ENCODE peak calls at places on chromosome 10, in seven cellular contexts. W is colonic mucosa, X is stomach, N is fibroblast of lung, G is GM23338, C is lower lobe of right lung, A is tibial nerve. K is an unnamed sample. For H3K36me3, the result is how much of the 10 kb centered on the place peaks cover.

GRCh38 chr10:94992811-94993210 is 54.4 kb downstream of the CYP2C9 start:
- DNase-seq in C (no peak), X (no peak), A (no peak), G (peak), W (no peak), N (no peak), K (no peak)

GRCh38 chr10:4426866-4427265 is 399.1 kb upstream of the AKR1E2 start:
- DNase-seq in X (no peak), G (no peak), A (no peak), N (peak), W (no peak), C (no peak), K (no peak)

GRCh38 chr10:2968401-2968800 is 98.9 kb upstream of the PFKP start:
- DNase-seq in A (no peak), N (no peak), G (no peak), X (no peak), C (no peak), W (no peak), K (no peak)

GRCh38 chr10:132675031-132675740 is 110.8 kb downstream of the NKX6-2 start:
- DNase-seq in G (no peak), A (no peak), N (no peak), W (no peak), X (no peak), C (peak), K (no peak)

GRCh38 chr10:88881335-88881734 is 1.3 kb downstream of the STAMBPL1 start:
- DNase-seq in G (no peak), W (no peak), N (peak), C (no peak), A (no peak), X (no peak), K (peak)

GRCh38 chr10:117531371-117532002 is 11.1 kb upstream of the EMX2 start:
- DNase-seq in W (no peak), A (no peak), X (no peak), G (no peak), C (no peak), N (no peak), K (no peak)

GRCh38 chr10:79376078-79376628 is 28.9 kb downstream of the PPIF start:
- DNase-seq in X (no peak), G (no peak), N (no peak), C (peak), A (no peak), W (peak), K (no peak)

GRCh38 chr10:46028584-46029570 is 1.5 kb downstream of the NCOA4 start:
- DNase-seq in G (peak), X (no peak), W (peak), C (no peak), N (peak), A (peak), K (peak)

GRCh38 chr10:24115403-24115802 is 93.5 kb upstream of the KIAA1217 start:
- DNase-seq in W (no peak), G (no peak), C (no peak), N (no peak), A (no peak), X (no peak), K (no peak)

GRCh38 chr10:99845837-99846382 is 63.5 kb downstream of the ABCC2 start:
- DNase-seq in W (peak), G (peak), X (peak), N (peak), A (peak), C (peak), K (peak)

GRCh38 chr10:117980216-117980615 is 66.5 kb downstream of the RAB11FIP2 start:
- DNase-seq in G (no peak), X (no peak), N (peak), A (no peak), W (no peak), C (no peak), K (no peak)

GRCh38 chr10:77832243-77832642 is 94.3 kb downstream of the DLG5 start:
- DNase-seq in A (no peak), W (no peak), N (no peak), C (no peak), X (no peak), G (no peak), K (no peak)

GRCh38 chr10:88163572-88163971 is 300.1 kb downstream of the PTEN start:
- DNase-seq in W (no peak), C (no peak), N (no peak), X (no peak), G (no peak), A (no peak), K (no peak)

GRCh38 chr10:86687750-86688149 is 19.4 kb downstream of the LDB3 start:
- DNase-seq in A (no peak), C (no peak), N (peak), X (no peak), G (no peak), W (no peak), K (no peak)

GRCh38 chr10:131195116-131195515 is 116.4 kb downstream of the TCERG1L start:
- DNase-seq in N (no peak), A (no peak), W (no peak), G (no peak), C (no peak), X (peak), K (no peak)

GRCh38 chr10:6694447-6695155 is 114.5 kb upstream of the PRKCQ start:
- DNase-seq in W (no peak), C (no peak), G (no peak), X (no peak), N (no peak), A (no peak), K (no peak)

GRCh38 chr10:119759832-119760231 is 34.0 kb downstream of the INPP5F start:
- DNase-seq in G (no peak), W (no peak), N (no peak), A (no peak), X (no peak), C (no peak), K (no peak)

GRCh38 chr10:26890956-26891355 is 30.2 kb upstream of the ABI1 start:
- DNase-seq in X (peak), W (peak), A (peak), C (no peak), G (peak), N (peak), K (peak)

GRCh38 chr10:75508814-75509306 is 77.4 kb downstream of the LRMDA start:
- DNase-seq in X (no peak), N (peak), A (no peak), C (no peak), W (no peak), G (no peak), K (no peak)

GRCh38 chr10:28711079-28711478 is 33.8 kb downstream of the BAMBI start:
- DNase-seq in A (no peak), X (no peak), G (no peak), C (no peak), W (no peak), N (no peak), K (no peak)

GRCh38 chr10:48606530-48607355 is 1.9 kb upstream of the ARHGAP22 start:
- DNase-seq in A (peak), C (no peak), N (peak), G (no peak), X (no peak), W (peak), K (no peak)

GRCh38 chr10:43000651-43001426 is 76.0 kb upstream of the RET start:
- DNase-seq in X (no peak), N (no peak), C (peak), A (no peak), G (no peak), W (no peak), K (no peak)

GRCh38 chr10:69217119-69217754 is 2.9 kb upstream of the HKDC1 start:
- DNase-seq in W (no peak), G (no peak), X (no peak), A (no peak), N (peak), C (no peak), K (no peak)

GRCh38 chr10:3045471-3046209 is 21.7 kb upstream of the PFKP start:
- DNase-seq in N (peak), A (no peak), C (peak), X (peak), W (peak), G (peak), K (peak)

GRCh38 chr10:111648046-111648445 is 535.5 kb downstream of the GPAM start:
- DNase-seq in A (no peak), X (no peak), N (no peak), C (no peak), G (no peak), W (no peak), K (no peak)

GRCh38 chr10:71187600-71187999 is 24.8 kb upstream of the UNC5B start:
- DNase-seq in A (peak), C (no peak), W (no peak), N (peak), X (peak), G (no peak), K (no peak)

GRCh38 chr10:100508691-100509150 is 10.9 kb downstream of the SEC31B start:
- DNase-seq in W (no peak), A (no peak), X (no peak), C (no peak), G (peak), N (peak), K (no peak)

GRCh38 chr10:102065561-102066420 is 642 bp downstream of the HPS6 start:
- DNase-seq in X (peak), A (no peak), N (no peak), G (peak), C (peak), W (peak), K (peak)

GRCh38 chr10:71085689-71086438 is 126.5 kb upstream of the UNC5B start:
- DNase-seq in X (peak), C (no peak), G (peak), W (peak), N (no peak), A (no peak), K (no peak)

GRCh38 chr10:43863859-43864591 is 215.3 kb upstream of the ZNF32 start:
- DNase-seq in A (no peak), N (peak), X (peak), G (no peak), W (peak), C (peak), K (peak)

GRCh38 chr10:92569071-92569470 is 4.8 kb downstream of the IDE start:
- DNase-seq in G (no peak), N (no peak), W (no peak), X (no peak), C (no peak), A (no peak), K (no peak)

GRCh38 chr10:48439581-48440041 is 133.1 kb downstream of the MAPK8 start:
- DNase-seq in A (no peak), X (no peak), C (peak), N (peak), W (peak), G (peak), K (peak)

GRCh38 chr10:7767209-7767608 is 20.6 kb downstream of the KIN start:
- DNase-seq in C (no peak), W (no peak), X (no peak), N (peak), A (no peak), G (no peak), K (no peak)

GRCh38 chr10:112146799-112147198 is 36.8 kb downstream of the GPAM start:
- DNase-seq in N (no peak), C (no peak), X (no peak), A (no peak), G (no peak), W (no peak), K (no peak)

GRCh38 chr10:122295423-122295947 is 24.4 kb downstream of the BTBD16 start:
- DNase-seq in G (no peak), W (peak), A (no peak), N (no peak), C (no peak), X (no peak), K (no peak)

GRCh38 chr10:73246322-73246782 is 703 bp downstream of the DNAJC9 start:
- DNase-seq in X (no peak), W (no peak), C (no peak), N (peak), G (no peak), A (no peak), K (no peak)
- H3K36me3 ChIP-seq in X (half or more), W (under half), C (half or more), N (under half), G (half or more), A (half or more), K (half or more)

GRCh38 chr10:104337985-104338735 is at the start of gene ITPRIP:
- DNase-seq in W (peak), N (peak), G (peak), C (peak), A (peak), X (peak), K (peak)
- TF ChIP-seq CTCF in W (no peak), N (no peak), G (no peak), C (peak), A (peak), X (no peak), K (no peak)

DNA sequence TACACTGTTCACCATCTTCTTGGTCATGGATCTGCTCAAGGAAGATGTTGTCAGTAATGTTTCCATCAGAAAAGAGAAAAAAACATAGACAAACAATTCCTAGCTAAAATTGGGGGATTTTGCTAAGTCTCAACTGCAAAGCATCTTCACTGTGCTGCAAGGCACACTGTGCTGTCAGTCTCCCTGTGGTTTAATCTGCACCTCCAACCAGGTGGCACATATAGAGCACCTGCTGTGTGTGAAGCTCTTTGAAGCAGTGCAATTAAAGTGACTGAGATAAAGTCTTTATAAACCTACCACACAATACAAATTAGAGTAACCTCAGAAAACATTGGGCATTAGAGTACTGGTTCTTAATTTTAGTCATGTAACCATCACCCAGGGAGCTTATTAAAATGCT is 6.3 kb downstream of the NRAP start:
- DNase-seq in G (no peak), A (no peak), W (no peak), C (no peak), X (no peak), N (no peak), K (no peak)
- H3K27ac ChIP-seq in G (no peak), A (no peak), W (no peak), C (no peak), X (no peak), N (no peak), K (no peak)

GRCh38 chr10:828191-828590 is 103.3 kb downstream of the LARP4B start:
- DNase-seq in W (no peak), A (no peak), G (no peak), N (no peak), C (no peak), X (no peak), K (no peak)
- H3K36me3 ChIP-seq in W (under half), A (half or more), G (under half), N (under half), C (half or more), X (half or more), K (half or more)

GRCh38 chr10:72274730-72275350 is 1.1 kb downstream of the DDIT4 start:
- DNase-seq in N (peak), A (no peak), W (peak), X (peak), G (peak), C (peak), K (peak)
- TF ChIP-seq CTCF in N (peak), A (peak), W (peak), X (peak), G (peak), C (peak), K (peak)

GRCh38 chr10:126226205-126226604 is 162.1 kb downstream of the ADAM12 start:
- DNase-seq in A (no peak), N (no peak), W (no peak), G (no peak), C (no peak), X (no peak), K (no peak)
- H3K27ac ChIP-seq in A (no peak), N (no peak), W (no peak), G (no peak), C (no peak), X (no peak), K (no peak)

GRCh38 chr10:360653-361052 is 225.4 kb downstream of the ZMYND11 start:
- DNase-seq in A (no peak), W (no peak), C (no peak), X (no peak), N (no peak), G (no peak), K (no peak)
- H3K36me3 ChIP-seq in A (half or more), W (under half), C (half or more), X (half or more), N (under half), G (under half), K (under half)

DNA sequence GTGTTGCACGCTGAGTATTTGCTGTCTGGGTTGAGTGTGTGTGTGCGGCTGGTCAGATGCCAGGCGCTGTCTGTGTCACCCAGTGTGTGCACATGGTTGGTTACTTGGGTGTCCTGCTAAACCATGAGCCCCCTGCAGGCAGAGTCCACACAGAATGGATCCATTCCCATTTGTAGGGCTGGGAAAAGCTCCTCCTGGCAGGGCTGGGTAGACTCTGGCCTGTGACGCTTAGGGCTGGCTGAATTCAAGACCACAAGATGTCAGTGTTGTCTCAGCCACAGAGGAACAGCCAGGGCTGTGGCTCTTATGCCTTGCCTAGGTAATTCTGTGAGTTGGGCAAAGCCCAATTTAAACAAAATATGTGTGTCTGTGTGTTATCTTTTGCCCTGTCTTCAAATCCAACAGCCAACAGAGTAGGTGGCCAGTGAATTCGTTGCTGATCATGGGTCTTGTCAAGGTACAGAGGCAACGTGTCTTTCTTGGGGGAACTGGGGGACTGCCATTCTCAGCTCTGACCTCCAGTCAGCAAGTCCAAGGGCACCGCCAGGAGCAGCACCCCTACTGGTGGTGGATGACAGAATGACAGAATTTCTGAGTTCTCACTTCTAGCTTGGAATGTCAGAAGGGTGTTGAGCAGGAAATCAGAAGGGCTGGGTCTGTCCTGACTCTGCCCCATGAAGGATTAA is 285.1 kb downstream of the CCSER2 start:
- DNase-seq in C (peak), W (no peak), X (no peak), G (peak), A (no peak), N (no peak), K (no peak)
- TF ChIP-seq CTCF in C (peak), W (no peak), X (no peak), G (peak), A (no peak), N (no peak), K (no peak)

GRCh38 chr10:13706604-13707003 is 119.8 kb downstream of the PRPF18 start:
- DNase-seq in X (no peak), A (no peak), W (peak), G (no peak), N (peak), C (no peak), K (no peak)
- H3K27ac ChIP-seq in X (peak), A (peak), W (peak), G (peak), N (peak), C (peak), K (peak)

DNA sequence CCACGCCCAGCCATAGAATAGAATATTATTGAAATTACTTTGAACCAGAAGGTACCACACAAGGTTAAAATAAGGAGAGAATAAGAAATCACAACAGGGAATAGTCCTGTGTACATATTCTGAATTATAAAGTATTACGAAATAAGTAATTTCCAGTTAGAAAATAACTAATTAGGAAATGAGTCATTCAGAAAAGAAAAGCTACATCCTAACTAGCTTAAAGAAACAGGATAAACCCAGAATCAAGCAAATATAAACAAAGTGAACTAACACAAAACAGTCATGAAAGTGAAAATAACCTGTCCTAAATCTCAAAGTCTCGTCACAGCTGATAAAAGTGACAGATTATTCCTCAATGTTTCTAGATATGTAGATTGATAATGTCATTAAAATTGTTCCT is 74.8 kb upstream of the NEBL start:
- DNase-seq in A (no peak), W (no peak), C (no peak), G (no peak), N (peak), X (no peak), K (no peak)
- H3K36me3 ChIP-seq in A (under half), W (under half), C (under half), G (under half), N (under half), X (under half), K (under half)

K was measured in Peyer's patch.